ENCODE peak calls at places on chromosomes 7 and 10, in six cellular contexts. L, J, G, R, H and X are unnamed samples.

GRCh38 chr10:117165557-117166419 is 27.7 kb upstream of the VAX1 start:
- DNase-seq in H (no peak), R (no peak), G (peak; percentile 49), J (no peak), L (peak; percentile 58), X (no peak)

GRCh38 chr7:101421123-101421522 is 58.4 kb downstream of the COL26A1 start:
- DNase-seq in J (no peak), H (no peak), G (no peak), L (no peak), R (no peak), X (no peak)

GRCh38 chr10:108586424-108586823 is 1336.9 kb downstream of the XPNPEP1 start:
- DNase-seq in H (no peak), R (no peak), L (no peak), G (no peak), J (no peak), X (no peak)

GRCh38 chr10:113007821-113008220 is 57.8 kb downstream of the TCF7L2 start:
- DNase-seq in G (no peak), J (no peak), R (no peak), H (no peak), L (peak; percentile 27), X (no peak)

GRCh38 chr7:91609525-91609924 is 271.0 kb downstream of the MTERF1 start:
- DNase-seq in J (no peak), G (peak; percentile 14), R (no peak), H (no peak), L (no peak), X (peak; percentile 22)

GRCh38 chr10:73780966-73781365 is 882 bp upstream of the CHCHD1 start:
- DNase-seq in J (peak; percentile 58), R (peak; percentile 39), H (no peak), L (no peak), G (peak; percentile 16), X (no peak)

GRCh38 chr10:125448596-125448995 is 234.4 kb downstream of the TEX36 start:
- DNase-seq in H (no peak), L (no peak), J (no peak), G (peak; percentile 2), R (peak; percentile 8), X (no peak)

GRCh38 chr10:5854178-5854570 is 35.5 kb downstream of the ANKRD16 start:
- DNase-seq in J (no peak), L (no peak), G (no peak), R (no peak), H (no peak), X (no peak)

GRCh38 chr10:46992794-46993552 is 81.7 kb downstream of the PTPN20 start:
- DNase-seq in J (peak; percentile 85), H (no peak), L (peak; percentile 79), G (peak; percentile 69), R (peak; percentile 19), X (peak; percentile 47)

GRCh38 chr7:55019691-55020480 is 1.1 kb downstream of the EGFR start:
- DNase-seq in L (no peak), G (no peak), J (peak; percentile 78), H (no peak), R (no peak), X (no peak)

GRCh38 chr7:17530249-17530648 is 231.8 kb downstream of the AHR start:
- DNase-seq in J (no peak), G (peak; percentile 81), R (no peak), H (no peak), L (peak; percentile 97), X (peak; percentile 95)

GRCh38 chr7:151024435-151025056 is at the start of gene ATG9B:
- DNase-seq in G (no peak), H (no peak), R (no peak), L (no peak), J (no peak), X (no peak)

GRCh38 chr7:135761751-135762488 is 13.3 kb upstream of the FAM180A start:
- DNase-seq in J (no peak), H (no peak), G (no peak), L (peak; percentile 52), R (no peak), X (peak; percentile 63)

GRCh38 chr10:18142151-18142550 is 1.9 kb downstream of the CACNB2 start:
- DNase-seq in G (peak; percentile 14), L (no peak), J (no peak), R (no peak), H (no peak), X (no peak)

GRCh38 chr7:50085344-50085743 is 7.7 kb downstream of the ZPBP start:
- DNase-seq in H (no peak), G (no peak), J (no peak), L (no peak), R (no peak), X (no peak)

GRCh38 chr7:138000081-138000701 is 1.7 kb downstream of the CREB3L2 start:
- DNase-seq in J (peak; percentile 83), H (no peak), R (peak; percentile 52), L (peak; percentile 90), G (peak; percentile 98), X (peak; percentile 98)

GRCh38 chr10:30529373-30529998 is 95.5 kb downstream of the MAP3K8 start:
- DNase-seq in R (peak; percentile 77), G (no peak), L (no peak), H (peak; percentile 77), J (peak; percentile 85), X (no peak)

GRCh38 chr7:88927-89921 is 103.1 kb upstream of the FAM20C start:
- DNase-seq in G (peak; percentile 98), H (no peak), R (no peak), L (peak; percentile 94), J (peak; percentile 88), X (peak; percentile 96)

GRCh38 chr10:31966681-31967080 is 38.0 kb upstream of the ARHGAP12 start:
- DNase-seq in J (no peak), H (no peak), G (no peak), L (no peak), R (no peak), X (no peak)

GRCh38 chr7:140317597-140317996 is 80.7 kb downstream of the SLC37A3 start:
- DNase-seq in G (no peak), H (no peak), J (no peak), R (no peak), L (no peak), X (no peak)

GRCh38 chr10:46216003-46216634 is 70.7 kb upstream of the ANTXRL start:
- DNase-seq in J (no peak), G (no peak), L (no peak), R (no peak), H (no peak), X (no peak)

GRCh38 chr7:98249106-98249505 is 2.9 kb downstream of the TECPR1 start:
- DNase-seq in R (no peak), H (no peak), L (no peak), G (no peak), J (no peak), X (no peak)

GRCh38 chr10:86693289-86693688 is 25.0 kb downstream of the LDB3 start:
- DNase-seq in R (no peak), H (no peak), J (no peak), G (no peak), L (no peak), X (no peak)

GRCh38 chr10:86692023-86692514 is 23.8 kb downstream of the LDB3 start:
- DNase-seq in G (no peak), H (no peak), J (no peak), L (no peak), R (no peak), X (no peak)

GRCh38 chr10:86691333-86692022 is 23.2 kb downstream of the LDB3 start:
- DNase-seq in H (no peak), G (no peak), L (no peak), J (no peak), R (no peak), X (no peak)

GRCh38 chr10:86692664-86693063 is 24.4 kb downstream of the LDB3 start:
- DNase-seq in J (no peak), H (no peak), R (no peak), L (no peak), G (no peak), X (no peak)

GRCh38 chr10:86693721-86694369 is 25.5 kb downstream of the LDB3 start:
- DNase-seq in G (peak; percentile 57), L (peak; percentile 73), R (peak; percentile 41), H (peak; percentile 47), J (no peak), X (peak; percentile 50)
- TF ChIP-seq CTCF in G (peak; percentile 74), L (peak; percentile 83), R (peak; percentile 79), H (peak; percentile 62), J (peak; percentile 65), X (peak; percentile 73)

DNA sequence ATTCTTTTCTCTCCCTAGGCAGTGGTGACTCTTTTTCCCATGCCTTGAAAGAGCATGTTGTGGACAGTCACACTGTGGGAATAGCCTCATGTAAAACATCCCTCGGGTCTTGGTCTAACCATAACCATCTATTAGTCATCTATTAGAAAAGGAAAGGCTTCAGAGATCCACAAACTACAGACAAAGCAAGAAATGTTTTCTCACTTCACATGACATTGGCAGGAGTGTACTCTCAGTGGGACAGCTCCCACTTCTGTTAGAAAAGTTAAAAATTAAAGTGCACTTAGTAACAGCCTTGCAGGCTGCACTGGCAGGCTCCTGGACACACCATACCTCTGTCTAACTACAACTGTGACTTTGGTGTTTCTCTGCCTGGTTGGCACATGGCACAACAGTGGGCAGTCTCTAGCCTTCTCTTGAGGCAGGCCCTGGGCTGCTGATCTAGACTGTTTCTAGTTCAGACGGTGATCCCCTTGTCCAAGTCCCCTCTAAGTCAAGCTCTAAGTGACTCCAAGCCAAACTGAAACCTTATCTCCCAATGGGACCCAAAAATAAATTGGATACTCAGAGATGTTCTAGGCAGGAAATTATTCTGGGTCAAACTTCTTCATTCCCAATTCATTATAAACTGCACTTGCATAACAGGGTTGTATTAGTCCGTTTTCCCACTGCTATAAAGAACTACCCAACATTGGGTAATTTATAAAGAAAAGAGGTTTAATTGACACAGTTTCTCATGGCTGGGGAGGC is 57.9 kb upstream of the ITGB1 start:
- DNase-seq in J (no peak), R (no peak), H (no peak), G (peak; percentile 83), L (peak; percentile 28), X (peak; percentile 88)
- TF ChIP-seq CTCF in J (no peak), R (no peak), H (no peak), G (no peak), L (no peak), X (no peak)

GRCh38 chr10:79295593-79295992 is 51.7 kb upstream of the PPIF start:
- DNase-seq in H (no peak), R (no peak), J (no peak), L (no peak), G (no peak), X (no peak)
- TF ChIP-seq CTCF in H (no peak), R (no peak), J (no peak), L (no peak), G (no peak), X (no peak)

GRCh38 chr7:33191326-33191725 is 62.0 kb downstream of the BBS9 start:
- DNase-seq in R (peak; percentile 10), L (no peak), H (no peak), G (no peak), J (no peak), X (no peak)
- TF ChIP-seq CTCF in R (no peak), L (no peak), H (no peak), G (no peak), J (no peak), X (no peak)

DNA sequence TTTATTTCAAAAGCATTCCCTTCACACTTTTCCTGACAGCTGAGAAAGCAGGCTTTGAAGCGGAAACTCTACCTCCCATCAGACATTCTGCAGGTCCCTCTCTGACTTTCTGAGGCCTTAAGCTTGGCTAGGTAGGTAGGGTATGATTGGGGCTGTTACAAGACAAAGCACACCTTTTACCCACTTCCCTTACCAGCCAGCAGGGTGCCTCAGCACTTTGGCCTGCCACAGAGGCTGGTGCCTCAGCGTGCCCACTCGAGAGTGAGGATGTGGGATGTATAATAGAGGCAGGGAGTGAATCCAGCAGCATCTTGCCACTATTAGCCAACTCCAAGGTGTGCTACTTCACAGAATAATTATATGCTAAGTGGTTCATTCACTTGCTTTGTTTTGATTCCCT is 70.3 kb upstream of the PDE1C start:
- DNase-seq in H (no peak), R (no peak), J (no peak), G (no peak), L (no peak), X (no peak)
- TF ChIP-seq CTCF in H (no peak), R (no peak), J (no peak), G (no peak), L (no peak), X (no peak)

GRCh38 chr10:788796-789748 is 99.6 kb upstream of the DIP2C start:
- DNase-seq in L (no peak), R (no peak), J (peak; percentile 94), G (no peak), H (no peak), X (peak; percentile 67)
- TF ChIP-seq CTCF in L (no peak), R (peak; percentile 33), J (peak; percentile 45), G (no peak), H (no peak), X (peak; percentile 87)